ENCODE peak calls at places on chromosomes 1 and 21, in four cellular contexts. A, O, H and W are unnamed samples.

GRCh38 chr1:43982798-43983197 is 3.8 kb downstream of the B4GALT2 start:
- DNase-seq in A (no peak), O (no peak), H (no peak), W (no peak)

GRCh38 chr1:195908121-195908520 is 700.1 kb downstream of the KCNT2 start:
- DNase-seq in O (no peak), A (peak), H (no peak), W (no peak)

GRCh38 chr1:29408831-29409605 is 172.7 kb downstream of the PTPRU start:
- DNase-seq in H (no peak), O (no peak), A (no peak), W (no peak)

GRCh38 chr1:182061597-182061996 is at the start of gene ZNF648:
- DNase-seq in O (no peak), H (no peak), A (peak), W (no peak)

GRCh38 chr21:42041711-42042110 is 29.4 kb upstream of the UMODL1 start:
- DNase-seq in O (no peak), H (peak), A (no peak), W (no peak)

GRCh38 chr21:29130234-29130993 is at the start of gene MAP3K7CL:
- DNase-seq in H (no peak), O (no peak), A (peak), W (no peak)

GRCh38 chr1:29711582-29712274 is 475.4 kb downstream of the PTPRU start:
- DNase-seq in A (peak), O (no peak), H (no peak), W (peak)

GRCh38 chr1:47387921-47388509 is 28.1 kb upstream of the FOXE3 start:
- DNase-seq in O (no peak), A (no peak), H (no peak), W (no peak)

GRCh38 chr1:89978763-89979162 is 16.1 kb upstream of the ZNF326 start:
- DNase-seq in O (no peak), H (no peak), A (no peak), W (no peak)

GRCh38 chr1:200442023-200442422 is 32.2 kb upstream of the ZNF281 start:
- DNase-seq in A (peak), O (no peak), H (no peak), W (no peak)

GRCh38 chr1:153608742-153609584 is 4.0 kb downstream of the S100A16 start:
- DNase-seq in O (peak), A (peak), H (peak), W (no peak)

GRCh38 chr1:211918665-211919414 is 88.3 kb upstream of the LPGAT1 start:
- DNase-seq in A (no peak), H (no peak), O (no peak), W (no peak)

GRCh38 chr1:98133151-98133550 is 212.3 kb upstream of the DPYD start:
- DNase-seq in A (no peak), H (no peak), O (no peak), W (no peak)

GRCh38 chr1:234970731-234971476 is 157.7 kb downstream of the TOMM20 start:
- DNase-seq in A (peak), H (peak), O (peak), W (no peak)

GRCh38 chr21:43812139-43812821 is 22.9 kb downstream of the RRP1 start:
- DNase-seq in H (peak), A (peak), O (no peak), W (no peak)

GRCh38 chr21:45554477-45555175 is 12.4 kb upstream of the SLC19A1 start:
- DNase-seq in H (peak), O (peak), A (peak), W (peak)

GRCh38 chr1:217369271-217369981 is 261.5 kb downstream of the GPATCH2 start:
- DNase-seq in A (no peak), H (no peak), O (no peak), W (no peak)

GRCh38 chr1:183942933-183943693 is 94.4 kb downstream of the COLGALT2 start:
- DNase-seq in A (peak), O (no peak), H (peak), W (no peak)

GRCh38 chr1:225763815-225764548 is 13.6 kb upstream of the SRP9 start:
- DNase-seq in O (no peak), A (no peak), H (no peak), W (no peak)

GRCh38 chr1:202958544-202959275 is 598 bp upstream of the ADIPOR1 start:
- DNase-seq in O (no peak), H (no peak), A (no peak), W (no peak)

GRCh38 chr1:92485374-92486250 is 1.1 kb downstream of the GFI1 start:
- DNase-seq in A (peak), H (peak), O (no peak), W (peak)

GRCh38 chr1:168057921-168058320 is 78.8 kb downstream of the GPR161 start:
- DNase-seq in H (no peak), A (peak), O (no peak), W (no peak)

GRCh38 chr1:48898894-48899293 is 122.2 kb upstream of the BEND5 start:
- DNase-seq in A (no peak), O (no peak), H (no peak), W (no peak)

GRCh38 chr1:207004931-207005830 is 27.4 kb downstream of the C1orf116 start:
- DNase-seq in A (peak), O (no peak), H (peak), W (peak)

GRCh38 chr1:94154989-94155388 is 34.0 kb upstream of the ABCA4 start:
- DNase-seq in A (no peak), H (no peak), O (no peak), W (no peak)

GRCh38 chr1:25559996-25560395 is 16.6 kb downstream of the LDLRAP1 start:
- DNase-seq in O (no peak), H (no peak), A (no peak), W (no peak)

GRCh38 chr1:25556791-25557476 is 13.5 kb downstream of the LDLRAP1 start:
- DNase-seq in O (no peak), H (no peak), A (peak), W (peak)

GRCh38 chr1:25560788-25561187 is 17.4 kb downstream of the LDLRAP1 start:
- DNase-seq in O (no peak), A (no peak), H (no peak), W (no peak)

GRCh38 chr1:25561426-25562100 is 18.2 kb downstream of the LDLRAP1 start:
- DNase-seq in H (no peak), A (no peak), O (no peak), W (peak)

GRCh38 chr1:25559031-25559430 is 15.6 kb downstream of the LDLRAP1 start:
- DNase-seq in O (no peak), A (no peak), H (no peak), W (no peak)
- H3K27ac ChIP-seq in O (peak), A (no peak), H (peak), W (peak)

GRCh38 chr1:246051909-246052518 is 455.1 kb downstream of the SMYD3 start:
- DNase-seq in A (no peak), H (no peak), O (no peak), W (no peak)
- H3K27ac ChIP-seq in A (no peak), H (no peak), O (no peak), W (no peak)

GRCh38 chr1:11731719-11732283 is 4.1 kb upstream of the AGTRAP start:
- DNase-seq in O (peak), H (peak), A (peak), W (peak)
- H3K27ac ChIP-seq in O (peak), H (peak), A (no peak), W (peak)

GRCh38 chr1:155946633-155947219 is 5.3 kb downstream of the RXFP4 start:
- DNase-seq in O (no peak), A (no peak), H (no peak), W (no peak)
- H3K27ac ChIP-seq in O (peak), A (no peak), H (no peak), W (peak)

GRCh38 chr1:215104283-215104682 is 21.7 kb downstream of the KCNK2 start:
- DNase-seq in H (no peak), O (no peak), A (peak), W (no peak)
- H3K27ac ChIP-seq in H (no peak), O (no peak), A (no peak), W (no peak)

GRCh38 chr21:40652436-40652835 is 194.5 kb downstream of the DSCAM start:
- DNase-seq in A (no peak), O (no peak), H (no peak), W (no peak)

GRCh38 chr21:40662889-40663288 is 184.1 kb downstream of the DSCAM start:
- DNase-seq in H (no peak), A (no peak), O (no peak), W (no peak)

GRCh38 chr21:40660461-40660860 is 186.5 kb downstream of the DSCAM start:
- DNase-seq in A (no peak), O (no peak), H (no peak), W (no peak)

DNA sequence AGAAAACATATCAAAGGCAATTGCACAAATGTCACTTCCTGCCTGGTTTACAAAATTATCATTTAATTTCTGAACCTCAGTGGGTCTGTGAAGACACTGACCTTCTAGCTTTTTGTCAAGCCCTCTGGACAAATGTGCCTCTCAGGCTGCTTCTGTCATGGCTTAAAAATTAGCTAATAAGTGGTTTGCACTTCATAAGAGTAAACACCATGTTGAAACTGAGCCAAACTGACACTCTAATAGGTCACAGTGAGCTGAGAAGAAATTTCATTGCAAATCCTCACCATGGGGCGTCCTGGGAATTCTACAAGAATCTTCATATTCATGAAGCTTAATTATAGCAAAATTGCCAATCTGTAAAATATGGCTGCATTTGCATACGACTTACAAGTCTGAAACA is 188.7 kb downstream of the DSCAM start:
- DNase-seq in H (no peak), A (no peak), O (no peak), W (no peak)
- H3K27ac ChIP-seq in H (no peak), A (no peak), O (no peak), W (no peak)

DNA sequence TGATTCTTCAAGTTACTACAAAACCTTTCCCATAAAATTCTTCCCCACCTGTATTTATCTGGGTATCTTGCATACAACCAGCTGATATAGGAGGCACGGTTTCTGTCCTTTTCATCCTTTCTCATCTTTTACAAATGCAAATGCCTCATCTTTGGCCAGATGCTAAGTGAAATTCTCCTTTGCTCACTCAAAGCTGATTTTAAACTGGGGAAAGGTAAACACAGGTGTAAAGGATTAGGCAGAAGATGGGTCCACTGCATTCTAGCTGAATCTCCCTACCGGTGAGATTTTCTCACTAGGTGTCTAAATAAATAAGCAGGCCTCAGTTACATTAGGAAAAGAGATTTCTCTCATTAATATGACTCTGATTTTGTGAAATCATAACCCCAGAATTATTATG is 25.3 kb upstream of the SLAMF1 start:
- DNase-seq in H (no peak), O (no peak), A (no peak), W (no peak)
- H3K27ac ChIP-seq in H (no peak), O (no peak), A (no peak), W (no peak)

GRCh38 chr1:17875882-17876280 is 120.7 kb downstream of the ACTL8 start:
- DNase-seq in O (no peak), H (no peak), A (peak), W (no peak)

GRCh38 chr1:17874231-17874630 is 119.1 kb downstream of the ACTL8 start:
- DNase-seq in H (no peak), O (no peak), A (peak), W (no peak)

GRCh38 chr1:17877316-17877715 is 122.2 kb downstream of the ACTL8 start:
- DNase-seq in O (no peak), A (no peak), H (no peak), W (no peak)

GRCh38 chr1:17874665-17875064 is 119.5 kb downstream of the ACTL8 start:
- DNase-seq in A (peak), O (no peak), H (no peak), W (no peak)

GRCh38 chr1:17875171-17875881 is 120.2 kb downstream of the ACTL8 start:
- DNase-seq in H (no peak), O (no peak), A (peak), W (no peak)
- H3K27ac ChIP-seq in H (no peak), O (no peak), A (peak), W (no peak)

GRCh38 chr1:15691434-15692032 is 7.4 kb downstream of the PLEKHM2 start:
- DNase-seq in H (no peak), A (no peak), O (no peak), W (no peak)
- H3K27ac ChIP-seq in H (no peak), A (no peak), O (peak), W (no peak)